ENCODE peak calls at places on chromosomes 3 and 15, in five cellular contexts. One of them, this sample, is unnamed.

GRCh38 chr3:177536873-177537272 is 339.6 kb upstream of the TBL1XR1 start:
- DNase-seq in trophoblast cell: no peak
- DNase-seq in IMR-90: no peak
- DNase-seq in H9: no peak
- DNase-seq in neuronal stem cell: no peak
- DNase-seq in this sample: no peak

GRCh38 chr15:84715442-84716035 is 400 bp downstream of the SEC11A start:
- DNase-seq in IMR-90: peak
- DNase-seq in H9: no peak
- DNase-seq in trophoblast cell: peak
- DNase-seq in neuronal stem cell: no peak
- DNase-seq in this sample: peak

GRCh38 chr3:40309925-40310635 is 573 bp downstream of the EIF1B start:
- DNase-seq in IMR-90: peak
- DNase-seq in neuronal stem cell: peak
- DNase-seq in H9: no peak
- DNase-seq in trophoblast cell: peak
- DNase-seq in this sample: peak

GRCh38 chr15:68204776-68205557 is at the start of gene CALML4:
- DNase-seq in H9: no peak
- DNase-seq in IMR-90: no peak
- DNase-seq in neuronal stem cell: no peak
- DNase-seq in trophoblast cell: no peak
- DNase-seq in this sample: no peak

GRCh38 chr15:34442891-34443290 is 5.3 kb upstream of the GOLGA8A start:
- DNase-seq in IMR-90: no peak
- DNase-seq in H9: no peak
- DNase-seq in trophoblast cell: no peak
- DNase-seq in neuronal stem cell: no peak
- DNase-seq in this sample: peak

GRCh38 chr3:20857636-20858035 is 671.6 kb upstream of the SGO1 start:
- DNase-seq in trophoblast cell: peak
- DNase-seq in neuronal stem cell: no peak
- DNase-seq in H9: no peak
- DNase-seq in IMR-90: no peak
- DNase-seq in this sample: no peak

GRCh38 chr3:17166369-17166768 is 281.6 kb downstream of the PLCL2 start:
- DNase-seq in trophoblast cell: no peak
- DNase-seq in H9: no peak
- DNase-seq in neuronal stem cell: no peak
- DNase-seq in IMR-90: no peak
- DNase-seq in this sample: no peak

GRCh38 chr3:108818404-108818803 is 4.2 kb upstream of the TRAT1 start:
- DNase-seq in IMR-90: peak
- DNase-seq in trophoblast cell: peak
- DNase-seq in neuronal stem cell: peak
- DNase-seq in H9: peak
- DNase-seq in this sample: peak

GRCh38 chr3:38003371-38003816 is 12.8 kb downstream of the VILL start:
- DNase-seq in neuronal stem cell: peak
- DNase-seq in H9: peak
- DNase-seq in IMR-90: peak
- DNase-seq in trophoblast cell: peak
- DNase-seq in this sample: peak

DNA sequence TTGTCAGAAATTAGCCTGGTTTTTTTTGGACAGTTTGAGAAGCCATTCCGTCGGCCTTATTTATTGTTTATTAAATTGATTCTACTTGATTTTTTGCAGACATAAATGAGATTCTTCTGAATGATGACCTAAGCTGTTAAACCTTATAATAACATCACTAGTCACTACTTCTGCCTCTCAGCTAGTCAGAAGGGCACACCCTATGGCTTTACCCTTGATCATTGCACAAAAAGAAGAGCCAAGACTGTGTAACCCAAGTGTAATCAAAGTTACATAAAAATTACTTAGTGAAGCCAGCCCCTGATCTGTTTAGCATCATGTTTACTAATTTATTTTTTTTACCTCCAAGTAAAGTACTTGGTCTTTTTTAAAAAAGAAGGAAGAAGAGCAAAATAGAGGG is 64.3 kb downstream of the CHL1 start:
- DNase-seq in neuronal stem cell: no peak
- DNase-seq in trophoblast cell: no peak
- DNase-seq in H9: no peak
- DNase-seq in IMR-90: no peak
- DNase-seq in this sample: no peak
- H2BK120ac ChIP-seq in neuronal stem cell: no peak
- H2BK120ac ChIP-seq in trophoblast cell: no peak
- H2BK120ac ChIP-seq in H9: no peak
- H2BK120ac ChIP-seq in IMR-90: no peak
- H2BK120ac ChIP-seq in this sample: no peak

GRCh38 chr15:25671132-25671531 is 192.0 kb downstream of the ATP10A start:
- DNase-seq in trophoblast cell: no peak
- DNase-seq in IMR-90: peak
- DNase-seq in neuronal stem cell: no peak
- DNase-seq in H9: no peak
- DNase-seq in this sample: no peak
- H2BK120ac ChIP-seq in trophoblast cell: no peak
- H2BK120ac ChIP-seq in IMR-90: no peak
- H2BK120ac ChIP-seq in neuronal stem cell: no peak
- H2BK120ac ChIP-seq in H9: no peak
- H2BK120ac ChIP-seq in this sample: peak

DNA sequence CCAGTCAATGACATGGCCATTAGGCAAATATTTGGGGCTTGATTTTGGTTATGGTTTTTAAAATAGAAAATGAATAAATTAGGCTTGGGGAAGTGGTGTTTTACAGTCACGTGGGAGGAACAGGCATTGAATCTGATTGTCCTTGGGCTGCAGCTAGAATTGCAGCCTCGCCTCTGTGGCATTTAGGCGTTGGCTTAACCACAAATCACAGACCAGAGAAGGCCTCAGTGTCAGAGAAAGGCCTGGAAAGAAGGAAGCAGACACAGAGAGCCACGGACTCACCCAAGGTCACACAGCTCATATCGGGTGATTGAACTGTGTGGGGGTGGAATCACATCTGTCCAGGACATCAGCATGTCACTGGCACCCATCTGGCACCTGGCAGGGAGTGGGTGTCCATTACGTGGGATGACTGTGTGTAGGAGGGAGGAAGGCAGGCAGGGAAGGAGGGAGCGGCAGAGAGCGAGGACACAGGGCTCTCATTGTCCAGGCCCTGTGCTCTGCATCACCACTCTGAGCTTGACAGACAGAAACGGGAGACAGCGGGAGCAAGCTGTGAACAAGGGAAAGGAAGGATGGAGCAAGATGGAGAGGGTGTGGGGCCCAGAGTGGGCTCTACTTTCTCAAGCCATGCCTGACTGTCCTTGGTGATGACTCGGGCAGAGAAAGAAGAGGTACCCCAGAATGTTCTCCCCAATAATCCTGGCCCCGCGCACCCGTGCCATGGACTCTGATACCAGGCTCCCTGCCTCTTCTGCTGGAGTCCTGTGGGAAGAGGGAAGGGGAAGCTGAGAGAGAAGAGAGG is 186.4 kb downstream of the FAM43A start:
- DNase-seq in neuronal stem cell: no peak
- DNase-seq in trophoblast cell: no peak
- DNase-seq in H9: no peak
- DNase-seq in IMR-90: peak
- DNase-seq in this sample: peak
- H2BK120ac ChIP-seq in neuronal stem cell: no peak
- H2BK120ac ChIP-seq in trophoblast cell: peak
- H2BK120ac ChIP-seq in H9: no peak
- H2BK120ac ChIP-seq in IMR-90: peak
- H2BK120ac ChIP-seq in this sample: no peak

GRCh38 chr15:96345560-96346389 is 15.3 kb downstream of the NR2F2 start:
- DNase-seq in trophoblast cell: peak
- DNase-seq in IMR-90: peak
- DNase-seq in H9: peak
- DNase-seq in neuronal stem cell: no peak
- DNase-seq in this sample: peak
- H2BK120ac ChIP-seq in trophoblast cell: no peak
- H2BK120ac ChIP-seq in IMR-90: peak
- H2BK120ac ChIP-seq in H9: no peak
- H2BK120ac ChIP-seq in neuronal stem cell: no peak
- H2BK120ac ChIP-seq in this sample: no peak

DNA sequence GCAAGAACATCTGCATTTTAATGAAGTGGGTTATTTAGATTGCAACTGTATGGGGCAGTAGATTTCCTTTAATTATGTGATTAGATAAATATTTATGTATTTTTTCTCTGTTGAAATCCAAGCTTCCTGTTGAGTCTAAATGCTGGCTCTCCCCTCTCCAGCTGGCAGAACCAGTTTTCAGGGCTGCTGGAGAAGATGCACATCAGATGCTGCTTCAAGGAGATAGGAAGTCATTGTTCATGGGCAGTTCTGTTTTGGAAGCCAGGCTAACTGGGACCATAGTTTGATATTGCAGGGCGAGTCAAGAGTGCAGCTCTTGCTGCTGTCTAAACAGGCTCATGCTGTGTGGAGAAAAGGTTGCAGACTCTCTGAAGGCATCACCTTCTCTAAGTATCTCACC is 97.4 kb downstream of the SLC9A9 start:
- DNase-seq in IMR-90: no peak
- DNase-seq in neuronal stem cell: no peak
- DNase-seq in trophoblast cell: no peak
- DNase-seq in H9: no peak
- DNase-seq in this sample: no peak
- H2BK120ac ChIP-seq in IMR-90: no peak
- H2BK120ac ChIP-seq in neuronal stem cell: no peak
- H2BK120ac ChIP-seq in trophoblast cell: no peak
- H2BK120ac ChIP-seq in H9: no peak
- H2BK120ac ChIP-seq in this sample: no peak

GRCh38 chr3:43998841-43999805 is 242.6 kb upstream of the TOPAZ1 start:
- DNase-seq in IMR-90: no peak
- DNase-seq in trophoblast cell: peak
- DNase-seq in neuronal stem cell: peak
- DNase-seq in H9: peak
- DNase-seq in this sample: peak

GRCh38 chr3:43997788-43998373 is 243.8 kb upstream of the TOPAZ1 start:
- DNase-seq in neuronal stem cell: no peak
- DNase-seq in IMR-90: no peak
- DNase-seq in H9: no peak
- DNase-seq in trophoblast cell: peak
- DNase-seq in this sample: peak

GRCh38 chr3:43999920-44000319 is 241.8 kb upstream of the TOPAZ1 start:
- DNase-seq in IMR-90: no peak
- DNase-seq in trophoblast cell: no peak
- DNase-seq in H9: no peak
- DNase-seq in neuronal stem cell: no peak
- DNase-seq in this sample: no peak

GRCh38 chr3:43996379-43997301 is 245.0 kb upstream of the TOPAZ1 start:
- DNase-seq in H9: peak
- DNase-seq in trophoblast cell: peak
- DNase-seq in neuronal stem cell: peak
- DNase-seq in IMR-90: no peak
- DNase-seq in this sample: peak

GRCh38 chr3:43998374-43998840 is 243.3 kb upstream of the TOPAZ1 start:
- DNase-seq in IMR-90: no peak
- DNase-seq in H9: peak
- DNase-seq in neuronal stem cell: no peak
- DNase-seq in trophoblast cell: no peak
- DNase-seq in this sample: peak
- H2BK120ac ChIP-seq in IMR-90: no peak
- H2BK120ac ChIP-seq in H9: no peak
- H2BK120ac ChIP-seq in neuronal stem cell: no peak
- H2BK120ac ChIP-seq in trophoblast cell: no peak
- H2BK120ac ChIP-seq in this sample: no peak

This sample was measured in mesendoderm.